ENCODE peak calls at places on chromosomes 13 and 19, in four cellular contexts. S, R, O and Y are unnamed samples. For H3K27me3, the result is how much of the 10 kb centered on the place peaks cover.

GRCh38 chr13:88411696-88412095 is 740.5 kb downstream of the SLITRK5 start:
- DNase-seq in S (no peak), R (no peak), O (no peak), Y (no peak)

GRCh38 chr19:47210180-47210490 is 20.9 kb downstream of the BBC3 start:
- DNase-seq in S (no peak), R (no peak), O (no peak), Y (no peak)

GRCh38 chr19:38425810-38426466 is at the start of gene RASGRP4:
- DNase-seq in S (peak), R (no peak), O (no peak), Y (no peak)

GRCh38 chr13:106138620-106139019 is 396.8 kb downstream of the EFNB2 start:
- DNase-seq in S (no peak), R (no peak), O (no peak), Y (no peak)

GRCh38 chr19:35236638-35237400 is 8.3 kb upstream of the FAM187B start:
- DNase-seq in S (no peak), R (no peak), O (no peak), Y (no peak)

GRCh38 chr19:28530406-28531035 is 682.4 kb downstream of the UQCRFS1 start:
- DNase-seq in S (peak), R (no peak), O (no peak), Y (no peak)

GRCh38 chr13:60604058-60604457 is 207.0 kb downstream of the TDRD3 start:
- DNase-seq in S (no peak), R (no peak), O (no peak), Y (no peak)

GRCh38 chr13:30985637-30986205 is 53.3 kb downstream of the TEX26 start:
- DNase-seq in S (no peak), R (no peak), O (no peak), Y (peak)

GRCh38 chr19:8640402-8641004 is 10.1 kb downstream of the NFILZ start:
- DNase-seq in S (no peak), R (peak), O (no peak), Y (no peak)

GRCh38 chr13:47144782-47145181 is 247.9 kb upstream of the HTR2A start:
- DNase-seq in S (no peak), R (no peak), O (no peak), Y (no peak)

GRCh38 chr19:16233836-16234551 is 36.3 kb downstream of the AP1M1 start:
- DNase-seq in S (no peak), R (no peak), O (no peak), Y (no peak)

GRCh38 chr13:76954568-76954967 is 6.3 kb downstream of the ACOD1 start:
- DNase-seq in S (no peak), R (no peak), O (no peak), Y (no peak)

GRCh38 chr13:53206455-53206854 is 177.8 kb downstream of the OLFM4 start:
- DNase-seq in S (no peak), R (no peak), O (no peak), Y (no peak)

GRCh38 chr19:13425151-13425550 is 81.1 kb downstream of the CACNA1A start:
- DNase-seq in S (no peak), R (no peak), O (no peak), Y (no peak)

GRCh38 chr19:38003427-38004099 is 96.6 kb downstream of the SIPA1L3 start:
- DNase-seq in S (no peak), R (no peak), O (peak), Y (peak)

GRCh38 chr19:45901432-45901903 is 945 bp downstream of the MYPOP start:
- DNase-seq in S (no peak), R (no peak), O (no peak), Y (peak)

GRCh38 chr19:16224266-16225045 is 26.7 kb downstream of the AP1M1 start:
- DNase-seq in S (no peak), R (no peak), O (no peak), Y (no peak)

GRCh38 chr19:6059996-6060599 is 50.2 kb downstream of the RFX2 start:
- DNase-seq in S (no peak), R (no peak), O (no peak), Y (no peak)

GRCh38 chr13:44064376-44064775 is 184.7 kb downstream of the LACC1 start:
- DNase-seq in S (no peak), R (no peak), O (no peak), Y (no peak)

GRCh38 chr13:90533866-90534265 is 813.6 kb upstream of the MIR17HG start:
- DNase-seq in S (no peak), R (no peak), O (no peak), Y (no peak)

GRCh38 chr19:33052352-33052972 is 12.2 kb downstream of the RHPN2 start:
- DNase-seq in S (no peak), R (peak), O (no peak), Y (peak)

GRCh38 chr13:51834581-51835158 is 10.3 kb downstream of the TMEM272 start:
- DNase-seq in S (no peak), R (no peak), O (no peak), Y (no peak)

GRCh38 chr13:21478881-21479808 is 20.0 kb upstream of the ZDHHC20 start:
- DNase-seq in S (peak), R (peak), O (no peak), Y (peak)
- TF ChIP-seq MXI1 in S (no peak), R (no peak), O (no peak), Y (no peak)

GRCh38 chr13:27913116-27913515 is 6.7 kb upstream of the PDX1 start:
- DNase-seq in S (no peak), R (no peak), O (no peak), Y (no peak)

GRCh38 chr13:27915301-27916207 is 4.2 kb upstream of the PDX1 start:
- DNase-seq in S (no peak), R (no peak), O (no peak), Y (no peak)

GRCh38 chr13:27907139-27907787 is 12.5 kb upstream of the PDX1 start:
- DNase-seq in S (no peak), R (no peak), O (no peak), Y (no peak)

GRCh38 chr13:27909378-27909777 is 10.4 kb upstream of the PDX1 start:
- DNase-seq in S (no peak), R (no peak), O (no peak), Y (no peak)

GRCh38 chr13:27911499-27911898 is 8.3 kb upstream of the PDX1 start:
- DNase-seq in S (no peak), R (no peak), O (no peak), Y (no peak)
- H3K27me3 ChIP-seq in S (under half), R (under half), O (under half), Y (under half)

DNA sequence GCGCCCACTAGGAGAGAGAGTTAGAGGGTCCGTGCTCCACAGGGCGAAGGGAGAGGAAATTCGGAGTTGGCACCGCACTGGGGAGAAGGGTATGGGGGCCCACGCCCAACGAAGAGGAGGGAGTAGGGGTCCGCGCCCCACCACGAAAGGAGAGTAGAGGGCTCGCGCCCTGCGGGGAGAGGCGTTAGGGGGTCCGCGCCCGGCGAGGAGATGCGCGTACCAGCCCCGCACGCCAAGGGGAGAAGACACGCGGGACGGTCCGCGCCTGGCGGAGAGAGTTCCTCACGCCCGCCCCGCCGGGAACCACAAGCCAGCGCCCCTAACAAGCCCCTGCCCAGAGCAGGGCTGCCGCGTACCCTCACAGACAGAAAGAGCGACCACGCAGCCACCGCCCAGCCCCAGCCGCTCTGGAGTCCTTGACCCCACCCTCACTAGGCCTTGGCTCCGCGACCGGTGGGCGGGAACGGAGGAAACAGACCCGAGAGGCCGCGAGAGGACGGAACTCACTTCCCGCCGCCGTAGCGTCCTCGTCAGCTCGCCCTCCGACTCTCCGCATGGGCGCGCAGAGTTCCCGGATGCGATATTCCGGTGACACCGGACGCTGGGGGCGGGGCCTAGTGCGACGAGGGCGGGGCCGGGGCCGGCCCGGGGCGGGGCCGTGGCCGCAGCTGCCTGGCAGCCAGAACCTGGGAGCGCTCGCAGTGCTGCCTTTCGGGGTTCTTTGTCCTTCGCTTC is 20.0 kb upstream of the ZSCAN18 start:
- DNase-seq in S (no peak), R (no peak), O (no peak), Y (no peak)
- TF ChIP-seq BHLHE40 in S (no peak), R (no peak), O (no peak), Y (no peak)

GRCh38 chr19:3140667-3141038 is 4.8 kb downstream of the GNA15 start:
- DNase-seq in S (no peak), R (no peak), O (no peak), Y (no peak)
- TF ChIP-seq MXI1 in S (no peak), R (no peak), O (no peak), Y (no peak)

GRCh38 chr19:48395499-48395898 is 2.0 kb downstream of the GRIN2D start:
- DNase-seq in S (no peak), R (no peak), O (no peak), Y (no peak)

GRCh38 chr19:48396871-48397176 is 3.4 kb downstream of the GRIN2D start:
- DNase-seq in S (no peak), R (no peak), O (no peak), Y (no peak)

GRCh38 chr19:48395170-48395455 is 1.6 kb downstream of the GRIN2D start:
- DNase-seq in S (no peak), R (no peak), O (no peak), Y (no peak)

GRCh38 chr19:48397263-48397635 is 3.8 kb downstream of the GRIN2D start:
- DNase-seq in S (no peak), R (no peak), O (no peak), Y (no peak)

DNA sequence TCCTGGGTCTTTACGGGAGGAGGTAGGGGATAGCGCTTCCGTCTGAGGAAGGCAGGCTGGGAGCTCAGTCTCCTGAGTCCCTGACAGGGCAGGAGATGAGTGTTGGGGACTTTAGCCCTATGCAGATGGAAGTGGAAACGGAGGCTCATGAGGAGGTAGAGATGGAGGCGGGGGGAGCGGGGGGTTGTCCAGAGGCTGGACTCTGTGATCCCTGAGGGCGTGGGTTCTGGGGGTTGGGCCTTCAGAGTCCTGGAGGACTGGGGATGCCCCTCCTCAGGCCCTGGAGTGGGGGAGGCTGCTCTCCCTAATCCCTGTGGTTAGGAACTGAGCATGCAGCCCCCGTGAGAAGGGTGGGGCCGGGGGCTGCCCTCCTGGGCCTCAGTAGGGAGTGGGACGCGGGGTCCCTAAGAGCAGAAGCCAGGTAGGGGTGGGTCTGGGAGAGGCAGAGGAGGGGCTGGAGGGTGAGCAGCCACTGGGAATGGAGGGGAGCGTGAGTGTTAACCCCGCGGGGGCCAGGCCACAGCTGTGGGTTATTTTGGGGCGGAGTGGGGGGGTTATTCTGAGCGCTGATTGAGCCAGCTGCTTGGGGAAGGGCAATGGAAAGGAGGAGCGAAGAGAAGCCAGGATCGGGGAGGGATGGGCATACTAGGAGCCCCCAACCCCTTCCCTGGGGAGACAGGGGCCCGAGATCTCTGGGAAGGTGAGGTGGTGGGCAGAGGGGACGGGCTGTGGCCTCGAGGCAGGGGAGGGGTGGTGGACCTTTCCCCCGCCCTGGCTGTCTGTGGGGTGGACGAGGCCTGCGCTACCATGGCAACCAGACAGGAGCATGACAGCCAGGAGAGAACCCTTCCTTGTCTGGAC is 2.8 kb downstream of the GRIN2D start:
- DNase-seq in S (peak), R (no peak), O (no peak), Y (no peak)
- H3K27me3 ChIP-seq in S (under half), R (under half), O (under half), Y (half or more)

GRCh38 chr19:1132625-1133383 is 29.0 kb downstream of the GPX4 start:
- DNase-seq in S (no peak), R (no peak), O (no peak), Y (no peak)
- TF ChIP-seq BHLHE40 in S (no peak), R (no peak), O (no peak), Y (no peak)

DNA sequence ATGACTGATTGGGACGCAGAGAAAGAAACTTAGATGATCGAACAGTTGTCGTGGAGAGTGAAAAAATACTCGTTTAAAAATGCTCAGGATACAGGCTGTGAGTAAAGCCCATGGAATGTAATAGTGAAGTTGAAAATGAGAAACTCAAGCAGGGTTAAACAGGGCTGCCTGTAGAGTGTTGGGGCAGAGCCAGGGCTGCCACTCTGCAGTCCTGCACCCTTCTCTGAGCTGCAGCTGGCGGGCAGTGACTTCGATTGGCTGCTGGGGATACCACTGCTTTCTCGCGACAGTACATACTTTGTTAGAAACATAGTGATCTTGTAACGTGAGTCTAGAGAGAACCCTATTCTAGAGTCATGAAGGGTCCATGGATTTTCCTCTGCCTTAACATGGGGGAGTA is 95.4 kb downstream of the ARHGEF7 start:
- DNase-seq in S (no peak), R (no peak), O (no peak), Y (peak)
- TF ChIP-seq MXI1 in S (no peak), R (no peak), O (no peak), Y (no peak)

DNA sequence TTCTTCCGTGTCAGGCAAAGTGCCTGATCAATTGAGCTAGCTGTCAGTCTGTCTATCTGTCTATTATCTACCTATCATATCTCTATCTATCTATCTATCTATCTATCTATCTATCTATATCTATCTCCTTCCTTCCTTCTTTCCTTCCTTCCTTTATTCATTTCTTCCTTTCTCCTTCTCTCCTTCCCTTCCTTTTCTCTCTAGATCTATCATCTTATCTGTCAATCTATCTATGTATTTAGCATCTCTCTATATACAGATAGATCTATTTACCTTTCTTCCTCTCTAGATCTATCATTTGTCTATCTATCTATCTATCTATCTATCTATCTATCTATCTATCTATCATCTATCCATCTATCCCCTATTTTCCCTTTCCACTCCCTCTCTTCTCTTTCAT is 5.9 kb upstream of the ZNF536 start:
- DNase-seq in S (no peak), R (no peak), O (no peak), Y (no peak)
- H3K27me3 ChIP-seq in S (under half), R (under half), O (under half), Y (under half)